ENCODE peak calls at places on chromosome 13, in four cellular contexts. C is WTC11, E is A549, B is HepG2. F is an unnamed sample.

GRCh38 chr13:87058786-87059329 is 612.3 kb upstream of the SLITRK5 start:
- DNase-seq in B (no peak), C (no peak), E (no peak), F (no peak)

GRCh38 chr13:113298001-113298945 is 1.2 kb downstream of the LAMP1 start:
- DNase-seq in E (no peak), B (no peak), C (no peak), F (peak; percentile 26)

GRCh38 chr13:73481877-73482445 is 423.2 kb downstream of the KLF5 start:
- DNase-seq in E (no peak), B (no peak), C (no peak), F (no peak)

GRCh38 chr13:113964251-113964995 is 9.5 kb downstream of the C13orf46 start:
- DNase-seq in E (no peak), C (no peak), B (no peak), F (no peak)

GRCh38 chr13:75432045-75432444 is 49.9 kb downstream of the TBC1D4 start:
- DNase-seq in B (peak; percentile 36), C (no peak), E (peak; percentile 33), F (no peak)

GRCh38 chr13:22789027-22789593 is 391.7 kb upstream of the SGCG start:
- DNase-seq in E (no peak), C (no peak), B (peak; percentile 78), F (no peak)

GRCh38 chr13:87981416-87981815 is 310.2 kb downstream of the SLITRK5 start:
- DNase-seq in E (no peak), B (no peak), C (no peak), F (no peak)

GRCh38 chr13:85363504-85363903 is 435.7 kb downstream of the SLITRK6 start:
- DNase-seq in B (no peak), E (no peak), C (no peak), F (no peak)

GRCh38 chr13:98941536-98941935 is 36.3 kb downstream of the DOCK9 start:
- DNase-seq in E (no peak), B (no peak), C (no peak), F (no peak)

GRCh38 chr13:20161275-20161950 is 561 bp upstream of the GJA3 start:
- DNase-seq in E (no peak), C (no peak), B (no peak), F (no peak)

GRCh38 chr13:99442273-99442895 is 58.9 kb upstream of the TM9SF2 start:
- DNase-seq in C (peak; percentile 27), E (peak; percentile 35), B (peak; percentile 35), F (peak; percentile 41)

GRCh38 chr13:80151016-80151415 is 189.9 kb downstream of the SPRY2 start:
- DNase-seq in C (no peak), E (no peak), B (no peak), F (no peak)

GRCh38 chr13:75362026-75362425 is 119.9 kb downstream of the TBC1D4 start:
- DNase-seq in B (no peak), C (no peak), E (no peak), F (no peak)

GRCh38 chr13:90485441-90485840 is 862.0 kb upstream of the MIR17HG start:
- DNase-seq in C (no peak), B (no peak), E (peak; percentile 26), F (no peak)

GRCh38 chr13:108270442-108270841 is 924 bp downstream of the TNFSF13B start:
- DNase-seq in E (no peak), C (no peak), B (no peak), F (no peak)

GRCh38 chr13:113090806-113091205 is 14.8 kb upstream of the F7 start:
- DNase-seq in E (no peak), C (no peak), B (no peak), F (no peak)

GRCh38 chr13:97934590-97934989 is 18.9 kb upstream of the IPO5 start:
- DNase-seq in B (no peak), E (no peak), C (no peak), F (no peak)

GRCh38 chr13:74586839-74587238 is 452.6 kb upstream of the KLF12 start:
- DNase-seq in C (no peak), B (no peak), E (no peak), F (no peak)

GRCh38 chr13:38262211-38262610 is 87.4 kb upstream of the UFM1 start:
- DNase-seq in B (no peak), C (no peak), E (no peak), F (no peak)

GRCh38 chr13:110301606-110302131 is 5.3 kb downstream of the COL4A1 start:
- DNase-seq in E (no peak), B (no peak), C (no peak), F (no peak)

GRCh38 chr13:32938907-32939306 is 77.3 kb upstream of the KL start:
- DNase-seq in B (no peak), E (peak; percentile 3), C (no peak), F (no peak)

GRCh38 chr13:99655351-99656091 is 154.2 kb downstream of the TM9SF2 start:
- DNase-seq in B (peak; percentile 72), E (peak; percentile 96), C (no peak), F (no peak)

GRCh38 chr13:21282065-21282464 is 105.6 kb downstream of the MRPL57 start:
- DNase-seq in C (no peak), E (no peak), B (peak; percentile 51), F (no peak)

GRCh38 chr13:71368301-71368700 is 498.7 kb downstream of the DACH1 start:
- DNase-seq in B (no peak), C (no peak), E (no peak), F (no peak)

GRCh38 chr13:39971526-39971925 is 316.1 kb downstream of the COG6 start:
- DNase-seq in E (no peak), B (no peak), C (no peak), F (no peak)

GRCh38 chr13:82627183-82627582 is 1255.1 kb downstream of the SLITRK1 start:
- DNase-seq in C (no peak), B (no peak), E (peak; percentile 10), F (no peak)

GRCh38 chr13:106599875-106600797 is 32.2 kb upstream of the ARGLU1 start:
- DNase-seq in B (no peak), C (no peak), E (no peak), F (no peak)

GRCh38 chr13:74287672-74288169 is 153.5 kb upstream of the KLF12 start:
- DNase-seq in C (peak; percentile 52), E (peak; percentile 19), B (peak; percentile 89), F (no peak)

GRCh38 chr13:45989607-45990006 is 62.9 kb downstream of the ZC3H13 start:
- DNase-seq in B (no peak), E (no peak), C (no peak), F (no peak)

GRCh38 chr13:50678464-50679162 is 164.9 kb downstream of the DLEU7 start:
- DNase-seq in B (no peak), E (no peak), C (no peak), F (no peak)

GRCh38 chr13:22229916-22230315 is 559.0 kb downstream of the FGF9 start:
- DNase-seq in E (no peak), C (no peak), B (no peak), F (no peak)

GRCh38 chr13:26112843-26113242 is 61.0 kb upstream of the SHISA2 start:
- DNase-seq in E (peak; percentile 10), C (no peak), B (no peak), F (peak; percentile 5)

GRCh38 chr13:26111797-26112196 is 60.0 kb upstream of the SHISA2 start:
- DNase-seq in E (no peak), C (no peak), B (no peak), F (no peak)

GRCh38 chr13:26117620-26118019 is 65.8 kb upstream of the SHISA2 start:
- DNase-seq in C (no peak), E (no peak), B (no peak), F (no peak)
- TF ChIP-seq CTCF in C (no peak), E (no peak), B (no peak), F (no peak)

GRCh38 chr13:100875392-100876043 is 200.9 kb upstream of the TMTC4 start:
- DNase-seq in E (no peak), B (no peak), C (no peak), F (no peak)
- TF ChIP-seq NR3C1 in E (no peak), B (no peak), C (no peak), F (no peak)

DNA sequence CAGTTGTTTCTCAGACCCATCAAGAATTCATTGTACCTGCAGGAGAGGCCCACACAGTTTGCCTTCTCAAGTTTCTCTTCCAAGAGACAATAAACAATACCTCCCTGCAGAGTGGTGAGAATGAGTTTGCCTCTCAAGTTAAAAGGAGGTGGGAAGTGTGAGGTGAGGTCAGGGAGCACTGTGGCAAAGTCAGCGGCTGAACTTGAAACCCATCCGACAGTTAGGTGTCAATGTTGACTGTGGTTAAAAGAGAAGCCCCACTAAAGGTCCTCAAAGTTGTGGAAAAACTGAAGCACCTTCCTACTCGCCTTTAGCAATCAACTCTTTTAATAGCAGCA is 73.0 kb upstream of the TSC22D1 start:
- DNase-seq in E (no peak), C (no peak), B (no peak), F (no peak)
- TF ChIP-seq CTCF in E (no peak), C (no peak), B (no peak), F (no peak)

GRCh38 chr13:111850976-111851375 is 216.0 kb upstream of the SOX1 start:
- DNase-seq in C (no peak), E (no peak), B (no peak), F (no peak)
- TF ChIP-seq NR3C1 in C (no peak), E (no peak), B (no peak), F (no peak)

F was measured in K562.